ENCODE peak calls at places on chromosomes 16 and 17, in ten cellular contexts. Y, P, S, O, Q, R, J, F, K and A are unnamed samples.

GRCh38 chr17:4966844-4967538 is 626 bp downstream of the SPAG7 start:
- DNase-seq in S (peak), J (peak), R (peak), F (peak), K (peak), O (peak), Y (peak), P (peak), Q (peak), A (peak)

GRCh38 chr16:29877266-29877961 is 14.4 kb upstream of the CDIPT start:
- DNase-seq in J (peak), Q (no peak), K (no peak), F (peak), R (peak), S (peak), P (no peak), Y (no peak), O (peak), A (no peak)

GRCh38 chr16:56347670-56348069 is 77.7 kb downstream of the AMFR start:
- DNase-seq in J (no peak), S (no peak), Q (no peak), F (no peak), P (no peak), R (no peak), Y (no peak), K (no peak), O (no peak), A (no peak)

GRCh38 chr16:67150058-67150832 is 553 bp downstream of the B3GNT9 start:
- DNase-seq in O (peak), P (peak), J (peak), F (peak), S (peak), Q (peak), Y (peak), R (peak), K (peak), A (no peak)

GRCh38 chr17:63419949-63420867 is 25.9 kb downstream of the CYB561 start:
- DNase-seq in F (no peak), K (no peak), Q (no peak), P (no peak), R (no peak), J (peak), Y (no peak), S (peak), O (no peak), A (no peak)

GRCh38 chr16:83701494-83701893 is 106.3 kb upstream of the HSBP1 start:
- DNase-seq in F (peak), Q (no peak), Y (no peak), R (peak), J (peak), K (no peak), O (peak), P (peak), S (peak), A (no peak)

GRCh38 chr16:23917621-23918020 is 81.8 kb downstream of the PRKCB start:
- DNase-seq in F (no peak), P (no peak), S (no peak), Q (no peak), J (no peak), Y (no peak), O (peak), K (no peak), R (no peak), A (no peak)

GRCh38 chr17:10804546-10804945 is 647 bp upstream of the TMEM238L start:
- DNase-seq in Y (no peak), F (no peak), J (no peak), Q (no peak), K (no peak), O (no peak), R (no peak), S (no peak), P (no peak), A (no peak)

GRCh38 chr17:17822189-17822978 is 14.4 kb downstream of the SREBF1 start:
- DNase-seq in Y (peak), J (no peak), O (no peak), K (peak), S (peak), R (peak), Q (peak), F (no peak), P (peak), A (peak)

GRCh38 chr17:18978655-18979054 is 25.9 kb downstream of the FAM83G start:
- DNase-seq in J (no peak), O (no peak), R (no peak), K (no peak), S (no peak), P (no peak), F (no peak), Y (no peak), Q (no peak), A (no peak)

GRCh38 chr17:57758654-57759053 is 13.6 kb upstream of the CCDC182 start:
- DNase-seq in R (no peak), S (no peak), O (no peak), Y (no peak), P (no peak), F (no peak), Q (no peak), J (no peak), K (no peak), A (no peak)

GRCh38 chr17:57766307-57766943 is 21.3 kb upstream of the CCDC182 start:
- DNase-seq in S (no peak), Y (no peak), J (peak), Q (no peak), O (no peak), P (no peak), R (no peak), K (no peak), F (no peak), A (no peak)

GRCh38 chr17:57760001-57760400 is 14.9 kb upstream of the CCDC182 start:
- DNase-seq in Y (no peak), S (no peak), Q (no peak), K (no peak), O (no peak), R (no peak), F (no peak), J (no peak), P (no peak), A (no peak)

GRCh38 chr17:57761887-57762286 is 16.8 kb upstream of the CCDC182 start:
- DNase-seq in S (no peak), O (no peak), Q (no peak), P (no peak), F (no peak), K (no peak), R (no peak), Y (no peak), J (no peak), A (no peak)

GRCh38 chr17:57762375-57762916 is 17.3 kb upstream of the CCDC182 start:
- DNase-seq in O (no peak), K (no peak), Q (no peak), J (no peak), R (no peak), F (peak), Y (no peak), P (no peak), S (no peak), A (no peak)
- TF ChIP-seq CTCF in O (no peak), K (no peak), Q (no peak), J (no peak), R (no peak), F (no peak), Y (no peak), P (no peak), S (no peak), A (no peak)

GRCh38 chr17:7651097-7651958 is 602 bp downstream of the ATP1B2 start:
- DNase-seq in S (no peak), R (no peak), P (no peak), Q (peak), K (no peak), Y (no peak), F (peak), J (no peak), O (no peak), A (no peak)
- TF ChIP-seq CTCF in S (no peak), R (no peak), P (no peak), Q (no peak), K (no peak), Y (no peak), F (no peak), J (no peak), O (no peak), A (no peak)

GRCh38 chr17:57641761-57642160 is 103.3 kb downstream of the CCDC182 start:
- DNase-seq in K (no peak), J (no peak), Q (no peak), Y (no peak), O (no peak), F (no peak), R (no peak), S (no peak), P (no peak), A (no peak)
- TF ChIP-seq CTCF in K (no peak), J (no peak), Q (no peak), Y (no peak), O (no peak), F (no peak), R (no peak), S (no peak), P (no peak), A (no peak)

GRCh38 chr17:76725580-76726230 is 701 bp downstream of the JMJD6 start:
- DNase-seq in Y (peak), K (peak), J (peak), P (peak), F (no peak), S (peak), Q (peak), O (peak), R (peak), A (peak)
- TF ChIP-seq CTCF in Y (no peak), K (no peak), J (no peak), P (no peak), F (no peak), S (no peak), Q (peak), O (no peak), R (no peak), A (no peak)

GRCh38 chr16:81645925-81646324 is 133.2 kb upstream of the PLCG2 start:
- DNase-seq in J (no peak), O (no peak), R (no peak), Y (no peak), Q (no peak), S (no peak), F (no peak), K (no peak), P (no peak), A (no peak)

GRCh38 chr16:81647527-81647926 is 131.6 kb upstream of the PLCG2 start:
- DNase-seq in J (no peak), R (peak), Y (no peak), K (no peak), O (no peak), S (no peak), Q (no peak), P (peak), F (no peak), A (no peak)

GRCh38 chr16:81645303-81645702 is 133.8 kb upstream of the PLCG2 start:
- DNase-seq in Q (peak), J (peak), F (no peak), S (no peak), P (peak), R (peak), K (peak), Y (peak), O (no peak), A (peak)

GRCh38 chr16:81649561-81649960 is 129.5 kb upstream of the PLCG2 start:
- DNase-seq in S (no peak), K (no peak), P (peak), Y (no peak), R (peak), Q (no peak), J (no peak), F (no peak), O (no peak), A (no peak)

GRCh38 chr16:81646561-81646960 is 132.5 kb upstream of the PLCG2 start:
- DNase-seq in Q (no peak), J (no peak), O (no peak), R (peak), K (no peak), F (no peak), S (no peak), Y (no peak), P (peak), A (no peak)
- TF ChIP-seq CTCF in Q (no peak), J (no peak), O (no peak), R (no peak), K (no peak), F (no peak), S (no peak), Y (no peak), P (no peak), A (no peak)